ENCODE peak calls at places on chromosomes 1 and 21, in seven cellular contexts. E is WTC11, F is A549, H is H1, S is IMR-90, V is K562, J is HepG2. P is an unnamed sample.

GRCh38 chr1:42334240-42335049 is 590 bp downstream of the FOXJ3 start:
- DNase-seq in E (peak), F (peak), H (no peak), S (peak), V (peak), J (peak), P (peak)

GRCh38 chr1:145972580-145972979 is 8.1 kb downstream of the POLR3GL start:
- DNase-seq in E (no peak), F (peak), H (no peak), S (no peak), V (no peak), J (peak), P (no peak)

GRCh38 chr1:182249201-182249676 is 142.4 kb downstream of the GLUL start:
- DNase-seq in E (no peak), F (no peak), H (no peak), S (no peak), V (peak), J (peak), P (no peak)

GRCh38 chr21:42539931-42540343 is 26.3 kb downstream of the SLC37A1 start:
- DNase-seq in E (peak), F (no peak), H (no peak), S (no peak), V (peak), J (no peak), P (no peak)

GRCh38 chr1:93738075-93738622 is 56.5 kb upstream of the BCAR3 start:
- DNase-seq in E (no peak), F (peak), H (no peak), S (peak), V (no peak), J (no peak), P (no peak)

GRCh38 chr1:77929806-77930205 is 41.4 kb downstream of the NEXN start:
- DNase-seq in E (no peak), F (no peak), H (no peak), S (peak), V (no peak), J (no peak), P (no peak)

GRCh38 chr1:39573736-39574624 is 2.6 kb downstream of the PABPC4 start:
- DNase-seq in E (no peak), F (no peak), H (no peak), S (peak), V (no peak), J (no peak), P (peak)

GRCh38 chr1:82565146-82565545 is 764.4 kb downstream of the ADGRL2 start:
- DNase-seq in E (no peak), F (peak), H (peak), S (peak), V (no peak), J (no peak), P (no peak)

GRCh38 chr1:50658421-50659076 is 235.3 kb upstream of the DMRTA2 start:
- DNase-seq in E (no peak), F (no peak), H (no peak), S (peak), V (no peak), J (peak), P (no peak)

GRCh38 chr1:3369437-3370076 is 84.9 kb upstream of the ARHGEF16 start:
- DNase-seq in E (no peak), F (no peak), H (no peak), S (peak), V (no peak), J (no peak), P (no peak)

GRCh38 chr1:212608956-212609700 is 567 bp downstream of the ATF3 start:
- DNase-seq in E (peak), F (no peak), H (no peak), S (no peak), V (peak), J (peak), P (peak)

GRCh38 chr1:41046347-41046775 is 24.8 kb upstream of the SLFNL1 start:
- DNase-seq in E (no peak), F (no peak), H (no peak), S (no peak), V (no peak), J (no peak), P (no peak)

GRCh38 chr1:71088645-71089287 is 7.9 kb upstream of the ZRANB2 start:
- DNase-seq in E (no peak), F (no peak), H (no peak), S (no peak), V (no peak), J (no peak), P (no peak)
- TF ChIP-seq USF2 in E (no peak), F (no peak), H (no peak), S (no peak), V (no peak), J (no peak), P (no peak)

GRCh38 chr1:178792394-178792793 is 67.3 kb downstream of the RALGPS2 start:
- DNase-seq in E (no peak), F (no peak), H (no peak), S (no peak), V (no peak), J (no peak), P (no peak)

GRCh38 chr1:178797590-178797989 is 72.5 kb downstream of the RALGPS2 start:
- DNase-seq in E (no peak), F (no peak), H (no peak), S (no peak), V (no peak), J (no peak), P (no peak)

GRCh38 chr1:178802873-178803272 is 68.0 kb downstream of the ANGPTL1 start:
- DNase-seq in E (no peak), F (no peak), H (no peak), S (no peak), V (no peak), J (peak), P (no peak)

GRCh38 chr1:178796013-178796412 is 71.0 kb downstream of the RALGPS2 start:
- DNase-seq in E (no peak), F (no peak), H (no peak), S (no peak), V (no peak), J (no peak), P (no peak)

DNA sequence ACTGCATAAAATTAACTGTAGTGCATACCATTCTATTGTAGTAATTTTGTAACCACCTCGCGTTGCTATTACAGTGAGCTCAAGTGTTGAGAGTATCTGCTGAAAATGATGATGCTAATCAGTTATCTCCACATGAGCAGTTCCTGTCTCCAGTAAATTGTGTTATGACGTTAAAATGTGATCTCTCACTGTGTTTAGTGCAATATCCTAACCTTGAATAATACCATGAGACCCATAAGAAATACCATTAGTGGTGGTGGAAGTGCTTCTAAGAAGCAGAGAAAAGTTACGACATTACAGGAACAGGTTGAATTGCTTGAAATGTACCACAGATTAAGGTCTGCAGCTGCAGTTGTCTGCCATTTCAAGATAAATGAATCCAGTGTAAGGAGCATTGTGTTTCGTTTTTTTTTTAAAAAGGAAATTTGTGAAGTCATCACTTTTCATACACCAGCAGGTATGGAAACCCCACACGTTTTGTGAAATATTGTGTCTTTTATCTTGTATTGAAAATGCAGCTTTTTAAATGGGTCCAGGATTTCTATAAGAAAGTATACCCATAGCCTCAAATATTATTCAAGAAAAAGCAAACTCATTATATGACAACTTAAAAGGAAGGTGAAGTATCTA is 72.5 kb downstream of the ANGPTL1 start:
- DNase-seq in E (no peak), F (no peak), H (no peak), S (no peak), V (no peak), J (no peak), P (no peak)
- TF ChIP-seq CTCF in E (no peak), F (no peak), H (no peak), S (no peak), V (no peak), J (no peak), P (no peak)

DNA sequence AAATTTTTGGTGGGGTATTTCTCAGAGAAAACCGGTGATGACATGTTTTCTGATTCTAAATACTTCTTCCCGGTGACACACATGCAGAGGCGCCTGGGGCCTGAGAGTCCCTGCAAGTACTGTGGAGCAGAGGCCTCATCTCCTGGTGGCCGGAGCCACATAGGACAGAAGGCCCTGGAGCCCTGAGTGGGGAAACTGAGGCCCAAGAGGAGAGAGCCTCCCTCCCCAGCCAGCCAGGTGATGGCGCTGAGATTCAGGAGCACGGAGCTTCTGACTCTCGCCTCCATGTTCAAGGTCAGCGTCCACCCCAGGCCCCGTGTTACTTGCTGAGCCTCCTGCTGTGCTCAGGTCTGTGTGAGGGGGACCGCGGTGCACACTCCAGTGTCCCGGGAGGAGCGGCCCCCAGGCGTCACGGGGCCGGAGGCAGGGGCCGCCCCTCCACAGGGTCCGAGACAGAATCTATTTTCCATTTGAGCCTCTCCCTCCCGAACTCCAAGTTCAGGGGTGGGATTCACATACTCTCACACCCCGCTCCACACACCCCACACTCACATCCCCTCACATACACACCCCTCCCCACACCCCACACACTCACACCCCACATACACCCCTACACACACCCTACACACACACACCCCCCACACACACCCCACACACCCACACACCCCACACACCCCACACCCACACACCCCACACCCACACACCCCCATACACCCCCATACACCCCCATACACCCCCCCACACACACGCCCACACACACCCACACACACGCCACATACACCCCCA is 43.8 kb downstream of the SLX9 start:
- DNase-seq in E (no peak), F (no peak), H (no peak), S (no peak), V (no peak), J (peak), P (no peak)
- TF ChIP-seq USF2 in E (no peak), F (no peak), H (no peak), S (no peak), V (no peak), J (no peak), P (no peak)

GRCh38 chr1:248155927-248156326 is 11.0 kb downstream of the OR2M5 start:
- DNase-seq in E (no peak), F (no peak), H (no peak), S (no peak), V (no peak), J (no peak), P (no peak)

DNA sequence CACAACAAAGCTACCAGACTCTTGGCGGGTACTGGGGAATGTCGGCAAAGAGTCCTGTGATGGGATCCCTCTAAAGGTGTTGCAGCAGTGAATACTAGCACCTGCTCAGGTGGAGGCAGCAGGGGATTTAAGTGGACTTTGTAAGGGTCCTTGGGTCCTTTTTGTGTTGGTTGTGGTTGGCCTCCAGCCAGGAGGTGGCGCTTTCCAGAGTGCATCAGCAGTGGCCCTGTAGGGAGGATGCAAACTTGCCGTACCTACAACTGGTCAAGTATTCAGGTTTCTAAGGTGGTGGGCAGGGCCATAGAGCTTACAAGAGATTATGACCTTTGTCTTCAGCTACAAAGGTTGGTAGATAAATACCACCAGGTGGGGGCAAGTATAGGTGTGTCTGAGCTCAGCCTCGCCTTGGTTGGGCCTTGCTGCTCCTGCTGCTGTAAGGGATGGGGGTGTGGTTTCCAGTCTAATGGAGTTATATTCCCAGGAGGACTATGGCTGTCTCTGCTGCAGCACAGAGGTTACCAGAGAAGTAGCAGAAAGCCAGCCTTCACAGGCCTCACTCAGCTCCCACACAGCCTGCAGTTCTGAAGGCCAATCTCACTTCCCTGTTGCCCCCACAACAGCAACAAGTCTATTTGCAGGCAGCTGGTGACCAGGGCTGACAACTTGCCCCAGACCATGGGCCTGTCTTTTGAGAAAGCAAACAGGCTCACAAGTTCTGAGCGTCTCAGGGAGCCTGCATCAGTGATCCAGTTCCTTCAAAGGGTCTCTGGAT is 7.3 kb downstream of the OR2M5 start:
- DNase-seq in E (no peak), F (no peak), H (no peak), S (no peak), V (no peak), J (no peak), P (no peak)
- TF ChIP-seq CTCF in E (no peak), F (no peak), H (no peak), S (no peak), V (no peak), J (no peak), P (no peak)

GRCh38 chr21:45317401-45318145 is 29.9 kb upstream of the POFUT2 start:
- DNase-seq in E (no peak), F (peak), H (no peak), S (peak), V (no peak), J (peak), P (no peak)
- TF ChIP-seq USF2 in E (no peak), F (no peak), H (no peak), S (no peak), V (no peak), J (no peak), P (no peak)

GRCh38 chr1:160877221-160877620 is 7.8 kb downstream of the ITLN1 start:
- DNase-seq in E (no peak), F (no peak), H (no peak), S (no peak), V (no peak), J (no peak), P (no peak)
- TF ChIP-seq CTCF in E (no peak), F (no peak), H (no peak), S (no peak), V (peak), J (no peak), P (no peak)

GRCh38 chr1:101178341-101178687 is 58.5 kb upstream of the S1PR1 start:
- DNase-seq in E (no peak), F (no peak), H (no peak), S (no peak), V (no peak), J (no peak), P (no peak)

GRCh38 chr1:101175474-101175873 is 61.3 kb upstream of the S1PR1 start:
- DNase-seq in E (no peak), F (no peak), H (no peak), S (no peak), V (no peak), J (no peak), P (no peak)

GRCh38 chr1:101175886-101176285 is 60.9 kb upstream of the S1PR1 start:
- DNase-seq in E (no peak), F (no peak), H (no peak), S (no peak), V (no peak), J (no peak), P (no peak)

GRCh38 chr1:101170506-101171050 is 66.2 kb upstream of the S1PR1 start:
- DNase-seq in E (no peak), F (no peak), H (no peak), S (no peak), V (no peak), J (no peak), P (no peak)

GRCh38 chr1:101174722-101175121 is 62.1 kb upstream of the S1PR1 start:
- DNase-seq in E (no peak), F (no peak), H (no peak), S (peak), V (no peak), J (no peak), P (no peak)
- TF ChIP-seq USF2 in E (no peak), F (no peak), H (no peak), S (no peak), V (no peak), J (no peak), P (no peak)

GRCh38 chr1:55896210-55896609 is 681.0 kb upstream of the USP24 start:
- DNase-seq in E (no peak), F (no peak), H (no peak), S (no peak), V (no peak), J (no peak), P (no peak)

GRCh38 chr1:55893155-55893554 is 678.0 kb upstream of the USP24 start:
- DNase-seq in E (no peak), F (peak), H (no peak), S (peak), V (no peak), J (peak), P (no peak)

GRCh38 chr1:55898191-55898590 is 681.2 kb downstream of the PLPP3 start:
- DNase-seq in E (no peak), F (peak), H (no peak), S (peak), V (no peak), J (peak), P (no peak)

GRCh38 chr1:55888685-55889317 is 673.6 kb upstream of the USP24 start:
- DNase-seq in E (no peak), F (no peak), H (no peak), S (no peak), V (no peak), J (no peak), P (no peak)

GRCh38 chr1:55894521-55894920 is 679.4 kb upstream of the USP24 start:
- DNase-seq in E (no peak), F (peak), H (no peak), S (peak), V (no peak), J (no peak), P (no peak)
- TF ChIP-seq CTCF in E (no peak), F (no peak), H (no peak), S (no peak), V (no peak), J (no peak), P (no peak)

GRCh38 chr1:1292442-1292779 is 12.2 kb downstream of the SCNN1D start:
- DNase-seq in E (no peak), F (no peak), H (no peak), S (no peak), V (no peak), J (no peak), P (no peak)

GRCh38 chr1:1293258-1293617 is 13.0 kb downstream of the SCNN1D start:
- DNase-seq in E (no peak), F (no peak), H (no peak), S (no peak), V (no peak), J (no peak), P (no peak)

GRCh38 chr1:1292851-1293250 is 12.6 kb downstream of the SCNN1D start:
- DNase-seq in E (no peak), F (no peak), H (no peak), S (no peak), V (no peak), J (no peak), P (no peak)

GRCh38 chr1:1291023-1291528 is 10.8 kb downstream of the SCNN1D start:
- DNase-seq in E (no peak), F (no peak), H (no peak), S (no peak), V (peak), J (no peak), P (no peak)

GRCh38 chr1:1291611-1292441 is 11.6 kb downstream of the SCNN1D start:
- DNase-seq in E (peak), F (peak), H (no peak), S (peak), V (peak), J (peak), P (peak)
- TF ChIP-seq USF2 in E (no peak), F (no peak), H (no peak), S (no peak), V (peak), J (no peak), P (no peak)